ENCODE peak calls at places on chromosome 7, in seven cellular contexts. B, K, Z, H, E, M and D are unnamed samples.

GRCh38 chr7:16803881-16804673 is 722 bp downstream of the AGR2 start:
- DNase-seq in B (no peak), K (no peak), E (no peak), Z (no peak), H (no peak), M (no peak), D (no peak)

GRCh38 chr7:138875794-138876193 is 77.8 kb upstream of the ATP6V0A4 start:
- DNase-seq in M (peak; percentile 52), H (no peak), Z (no peak), K (peak; percentile 71), E (no peak), B (no peak), D (no peak)

GRCh38 chr7:157516911-157517781 is 180.3 kb downstream of the DNAJB6 start:
- DNase-seq in M (no peak), H (no peak), K (peak; percentile 47), B (no peak), Z (no peak), E (no peak), D (peak; percentile 9)

GRCh38 chr7:96349572-96349971 is 27.7 kb upstream of the SLC25A13 start:
- DNase-seq in K (no peak), E (no peak), H (no peak), B (no peak), M (no peak), Z (no peak), D (no peak)

GRCh38 chr7:407706-408539 is 111.7 kb downstream of the PDGFA start:
- DNase-seq in H (peak; percentile 2), K (no peak), M (no peak), E (no peak), Z (no peak), B (no peak), D (no peak)

GRCh38 chr7:123533929-123534382 is 439 bp downstream of the IQUB start:
- DNase-seq in M (peak; percentile 20), B (peak; percentile 20), K (no peak), Z (no peak), H (no peak), E (no peak), D (no peak)

GRCh38 chr7:102077081-102077480 is 209.6 kb upstream of the SH2B2 start:
- DNase-seq in H (peak; percentile 61), E (no peak), Z (no peak), M (no peak), K (no peak), B (no peak), D (no peak)

GRCh38 chr7:112207106-112207592 is 654 bp downstream of the ZNF277 start:
- DNase-seq in Z (no peak), E (no peak), M (no peak), B (no peak), H (peak; percentile 20), K (no peak), D (no peak)

GRCh38 chr7:5422324-5423271 is 1.0 kb downstream of the TNRC18 start:
- DNase-seq in K (peak; percentile 60), B (no peak), E (no peak), Z (no peak), M (no peak), H (peak; percentile 14), D (no peak)

GRCh38 chr7:31129067-31129466 is 77.0 kb downstream of the ADCYAP1R1 start:
- DNase-seq in K (no peak), M (no peak), B (no peak), E (peak; percentile 1), H (no peak), Z (no peak), D (no peak)

GRCh38 chr7:73706122-73707044 is 13.1 kb downstream of the STX1A start:
- DNase-seq in B (no peak), H (no peak), Z (no peak), E (no peak), M (peak; percentile 54), K (no peak), D (no peak)

GRCh38 chr7:18421297-18422004 is 74.1 kb upstream of the HDAC9 start:
- DNase-seq in K (no peak), E (no peak), H (no peak), M (no peak), B (no peak), Z (no peak), D (no peak)

GRCh38 chr7:103951311-103951710 is 38.1 kb downstream of the RELN start:
- DNase-seq in K (no peak), E (no peak), H (no peak), Z (no peak), B (no peak), M (no peak), D (no peak)

GRCh38 chr7:131231381-131232220 is 96.1 kb upstream of the MKLN1 start:
- DNase-seq in M (peak; percentile 69), H (no peak), Z (no peak), B (peak; percentile 34), K (peak; percentile 84), E (no peak), D (no peak)

GRCh38 chr7:142030846-142031245 is 35.2 kb downstream of the MGAM start:
- DNase-seq in M (no peak), K (no peak), Z (no peak), H (no peak), B (no peak), E (no peak), D (no peak)

GRCh38 chr7:27603813-27604212 is 58.9 kb downstream of the HIBADH start:
- DNase-seq in Z (no peak), H (no peak), K (no peak), E (no peak), M (no peak), B (no peak), D (no peak)

GRCh38 chr7:51543801-51544553 is 227.4 kb upstream of the COBL start:
- DNase-seq in B (no peak), M (no peak), E (no peak), K (no peak), Z (no peak), H (no peak), D (no peak)

GRCh38 chr7:152588350-152588749 is 87.6 kb downstream of the XRCC2 start:
- DNase-seq in Z (peak; percentile 15), M (no peak), K (no peak), B (no peak), E (no peak), H (no peak), D (no peak)

GRCh38 chr7:42735081-42735480 is 176.8 kb downstream of the C7orf25 start:
- DNase-seq in K (no peak), M (no peak), E (no peak), Z (no peak), H (no peak), B (no peak), D (no peak)

GRCh38 chr7:141686074-141686473 is 15.9 kb downstream of the DENND11 start:
- DNase-seq in E (no peak), H (no peak), B (no peak), M (no peak), K (no peak), Z (no peak), D (no peak)

GRCh38 chr7:1076184-1077072 is 11.5 kb upstream of the GPER1 start:
- DNase-seq in E (no peak), M (no peak), H (no peak), Z (no peak), K (no peak), B (no peak), D (no peak)